ENCODE peak calls at places on chromosome 1, in eight cellular contexts. U is NCI-H2107; C is ELR; B is tibial artery; V is stimulated activated CD8-positive, alpha-beta memory T cell treated with anti-CD3 and anti-CD28 coated beads, Interleukin-4, amount 100 ng/mL, for 24 hours; Y is activated CD4-positive, alpha-beta T cell treated with anti-CD3 and anti-CD28 coated beads, Interleukin-2, amount 10 ng/mL, durations not matched to agents 24 days and 14 days; T is DMS79 treated with DMSO at 0.1 percent for 48 hours; S is upper lobe of right lung. D is an unnamed sample.

GRCh38 chr1:153749408-153750005 is 21.7 kb downstream of the INTS3 start:
- DNase-seq in S (peak), T (peak), V (peak), C (peak), U (peak), B (peak), Y (peak), D (peak)

GRCh38 chr1:237713886-237714285 is 176.8 kb downstream of the ZP4 start:
- DNase-seq in V (no peak), Y (no peak), B (no peak), C (peak), T (no peak), S (no peak), U (no peak), D (no peak)

GRCh38 chr1:6783956-6784559 is 1.2 kb upstream of the CAMTA1 start:
- DNase-seq in B (no peak), C (no peak), V (no peak), Y (no peak), S (no peak), T (peak), U (no peak), D (no peak)

GRCh38 chr1:162560303-162561036 is 1.1 kb upstream of the UAP1 start:
- DNase-seq in C (no peak), T (peak), Y (no peak), U (no peak), V (no peak), S (no peak), B (no peak), D (no peak)

GRCh38 chr1:168084396-168085231 is 52.1 kb downstream of the GPR161 start:
- DNase-seq in B (peak), Y (peak), S (peak), U (no peak), T (peak), V (peak), C (peak), D (peak)

GRCh38 chr1:34532113-34532512 is 222.7 kb upstream of the GJB5 start:
- DNase-seq in B (no peak), V (no peak), S (no peak), C (no peak), U (no peak), Y (no peak), T (no peak), D (no peak)

GRCh38 chr1:153395136-153395685 is 4.3 kb upstream of the S100A8 start:
- DNase-seq in S (no peak), V (no peak), B (peak), Y (no peak), C (peak), U (no peak), T (no peak), D (no peak)

GRCh38 chr1:5949074-5949760 is 43.0 kb downstream of the NPHP4 start:
- DNase-seq in B (no peak), C (no peak), S (no peak), V (no peak), U (no peak), T (no peak), Y (no peak), D (no peak)

GRCh38 chr1:187551061-187551460 is 722.3 kb downstream of the PLA2G4A start:
- DNase-seq in C (no peak), B (no peak), U (no peak), Y (no peak), V (no peak), S (no peak), T (no peak), D (peak)

GRCh38 chr1:225361176-225361575 is 66.7 kb downstream of the LBR start:
- DNase-seq in B (no peak), Y (no peak), C (peak), V (no peak), S (no peak), U (no peak), T (no peak), D (no peak)